ENCODE peak calls at places on chromosome 17, in ten cellular contexts. One of them, this sample, is unnamed.

GRCh38 chr17:46099865-46100264 is 93.4 kb downstream of the KANSL1 start:
- DNase-seq in lower lobe of right lung: no peak
- DNase-seq in right lobe of liver: no peak
- DNase-seq in CD4-positive, alpha-beta T cell: no peak
- DNase-seq in heart left ventricle: no peak
- DNase-seq in uterus: no peak
- DNase-seq in GM12864: no peak
- DNase-seq in choroid plexus epithelial cell: no peak
- DNase-seq in Peyer's patch: no peak
- DNase-seq in glutamatergic neuron: no peak
- DNase-seq in this sample: no peak

GRCh38 chr17:76166168-76166567 is 25.1 kb upstream of the FOXJ1 start:
- DNase-seq in lower lobe of right lung: no peak
- DNase-seq in right lobe of liver: no peak
- DNase-seq in CD4-positive, alpha-beta T cell: no peak
- DNase-seq in heart left ventricle: no peak
- DNase-seq in uterus: no peak
- DNase-seq in GM12864: no peak
- DNase-seq in choroid plexus epithelial cell: no peak
- DNase-seq in Peyer's patch: no peak
- DNase-seq in glutamatergic neuron: no peak
- DNase-seq in this sample: no peak

GRCh38 chr17:83078378-83079339 is 750 bp upstream of the METRNL start:
- DNase-seq in lower lobe of right lung: peak; percentile 66
- DNase-seq in right lobe of liver: no peak
- DNase-seq in CD4-positive, alpha-beta T cell: no peak
- DNase-seq in heart left ventricle: no peak
- DNase-seq in uterus: peak; percentile 44
- DNase-seq in GM12864: no peak
- DNase-seq in choroid plexus epithelial cell: no peak
- DNase-seq in Peyer's patch: no peak
- DNase-seq in glutamatergic neuron: no peak
- DNase-seq in this sample: no peak

GRCh38 chr17:48840441-48840840 is 9.6 kb downstream of the CALCOCO2 start:
- DNase-seq in lower lobe of right lung: no peak
- DNase-seq in right lobe of liver: no peak
- DNase-seq in CD4-positive, alpha-beta T cell: no peak
- DNase-seq in heart left ventricle: no peak
- DNase-seq in uterus: no peak
- DNase-seq in GM12864: no peak
- DNase-seq in choroid plexus epithelial cell: peak; percentile 59
- DNase-seq in Peyer's patch: no peak
- DNase-seq in glutamatergic neuron: no peak
- DNase-seq in this sample: no peak

GRCh38 chr17:45332989-45333701 is 16.3 kb upstream of the MAP3K14 start:
- DNase-seq in lower lobe of right lung: no peak
- DNase-seq in right lobe of liver: no peak
- DNase-seq in CD4-positive, alpha-beta T cell: no peak
- DNase-seq in heart left ventricle: no peak
- DNase-seq in uterus: no peak
- DNase-seq in GM12864: peak; percentile 70
- DNase-seq in choroid plexus epithelial cell: no peak
- DNase-seq in Peyer's patch: no peak
- DNase-seq in glutamatergic neuron: no peak
- DNase-seq in this sample: no peak

GRCh38 chr17:43906951-43907424 is 348 bp downstream of the MPP2 start:
- DNase-seq in lower lobe of right lung: peak; percentile 41
- DNase-seq in right lobe of liver: no peak
- DNase-seq in CD4-positive, alpha-beta T cell: no peak
- DNase-seq in heart left ventricle: no peak
- DNase-seq in uterus: peak; percentile 27
- DNase-seq in GM12864: no peak
- DNase-seq in choroid plexus epithelial cell: no peak
- DNase-seq in Peyer's patch: no peak
- DNase-seq in glutamatergic neuron: no peak
- DNase-seq in this sample: no peak

GRCh38 chr17:38330941-38331411 is 12.8 kb downstream of the GPR179 start:
- DNase-seq in lower lobe of right lung: peak; percentile 62
- DNase-seq in right lobe of liver: no peak
- DNase-seq in CD4-positive, alpha-beta T cell: no peak
- DNase-seq in heart left ventricle: no peak
- DNase-seq in uterus: no peak
- DNase-seq in GM12864: no peak
- DNase-seq in choroid plexus epithelial cell: no peak
- DNase-seq in Peyer's patch: no peak
- DNase-seq in glutamatergic neuron: no peak
- DNase-seq in this sample: no peak

GRCh38 chr17:76805319-76805718 is 62.9 kb upstream of the MGAT5B start:
- DNase-seq in lower lobe of right lung: no peak
- DNase-seq in right lobe of liver: no peak
- DNase-seq in CD4-positive, alpha-beta T cell: no peak
- DNase-seq in heart left ventricle: no peak
- DNase-seq in uterus: no peak
- DNase-seq in GM12864: no peak
- DNase-seq in choroid plexus epithelial cell: peak; percentile 17
- DNase-seq in Peyer's patch: no peak
- DNase-seq in glutamatergic neuron: no peak
- DNase-seq in this sample: no peak

DNA sequence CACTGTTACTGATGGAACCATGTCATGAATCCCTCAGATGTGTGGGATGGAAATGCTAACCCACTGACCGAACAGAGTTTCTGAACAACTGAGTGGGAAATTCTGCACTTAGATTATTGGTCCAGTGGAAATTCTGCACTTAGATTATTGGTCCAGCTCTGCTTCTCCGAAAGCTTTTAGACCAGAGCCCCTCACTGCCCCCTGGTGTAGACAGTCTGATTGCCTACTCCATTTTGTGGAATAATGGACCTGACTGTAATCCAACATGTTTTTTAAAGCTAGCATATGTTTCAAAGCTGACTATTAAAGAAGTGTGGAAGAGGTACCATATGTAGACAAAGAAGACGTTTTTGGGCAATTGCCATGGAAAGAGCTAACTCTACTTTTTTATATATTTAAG is 50.3 kb upstream of the TBX2 start:
- DNase-seq in lower lobe of right lung: no peak
- DNase-seq in right lobe of liver: no peak
- DNase-seq in CD4-positive, alpha-beta T cell: no peak
- DNase-seq in heart left ventricle: no peak
- DNase-seq in uterus: no peak
- DNase-seq in GM12864: no peak
- DNase-seq in choroid plexus epithelial cell: peak; percentile 46
- DNase-seq in Peyer's patch: no peak
- DNase-seq in glutamatergic neuron: no peak
- DNase-seq in this sample: no peak
- TF ChIP-seq CTCF in lower lobe of right lung: peak; percentile 1
- TF ChIP-seq CTCF in right lobe of liver: no peak
- TF ChIP-seq CTCF in CD4-positive, alpha-beta T cell: no peak
- TF ChIP-seq CTCF in heart left ventricle: peak; percentile 44
- TF ChIP-seq CTCF in uterus: peak; percentile 12
- TF ChIP-seq CTCF in GM12864: peak; percentile 11
- TF ChIP-seq CTCF in choroid plexus epithelial cell: peak; percentile 64
- TF ChIP-seq CTCF in Peyer's patch: no peak
- TF ChIP-seq CTCF in glutamatergic neuron: peak; percentile 10
- TF ChIP-seq CTCF in this sample: peak; percentile 61

GRCh38 chr17:5584971-5585794 is 874 bp upstream of the NLRP1 start:
- DNase-seq in lower lobe of right lung: peak; percentile 69
- DNase-seq in right lobe of liver: no peak
- DNase-seq in CD4-positive, alpha-beta T cell: no peak
- DNase-seq in heart left ventricle: no peak
- DNase-seq in uterus: no peak
- DNase-seq in GM12864: no peak
- DNase-seq in choroid plexus epithelial cell: peak; percentile 43
- DNase-seq in Peyer's patch: no peak
- DNase-seq in glutamatergic neuron: no peak
- DNase-seq in this sample: no peak

GRCh38 chr17:5582177-5582885 is 2.0 kb downstream of the NLRP1 start:
- DNase-seq in lower lobe of right lung: no peak
- DNase-seq in right lobe of liver: no peak
- DNase-seq in CD4-positive, alpha-beta T cell: no peak
- DNase-seq in heart left ventricle: no peak
- DNase-seq in uterus: no peak
- DNase-seq in GM12864: no peak
- DNase-seq in choroid plexus epithelial cell: no peak
- DNase-seq in Peyer's patch: no peak
- DNase-seq in glutamatergic neuron: no peak
- DNase-seq in this sample: no peak

GRCh38 chr17:5584383-5584951 is at the start of gene NLRP1:
- DNase-seq in lower lobe of right lung: peak; percentile 94
- DNase-seq in right lobe of liver: peak; percentile 87
- DNase-seq in CD4-positive, alpha-beta T cell: peak; percentile 94
- DNase-seq in heart left ventricle: peak; percentile 91
- DNase-seq in uterus: peak; percentile 82
- DNase-seq in GM12864: peak; percentile 83
- DNase-seq in choroid plexus epithelial cell: peak; percentile 90
- DNase-seq in Peyer's patch: peak; percentile 75
- DNase-seq in glutamatergic neuron: no peak
- DNase-seq in this sample: no peak

GRCh38 chr17:5581655-5582054 is 2.7 kb downstream of the NLRP1 start:
- DNase-seq in lower lobe of right lung: no peak
- DNase-seq in right lobe of liver: no peak
- DNase-seq in CD4-positive, alpha-beta T cell: no peak
- DNase-seq in heart left ventricle: no peak
- DNase-seq in uterus: no peak
- DNase-seq in GM12864: no peak
- DNase-seq in choroid plexus epithelial cell: no peak
- DNase-seq in Peyer's patch: no peak
- DNase-seq in glutamatergic neuron: no peak
- DNase-seq in this sample: no peak

GRCh38 chr17:5583426-5584382 is 605 bp downstream of the NLRP1 start:
- DNase-seq in lower lobe of right lung: peak; percentile 54
- DNase-seq in right lobe of liver: no peak
- DNase-seq in CD4-positive, alpha-beta T cell: no peak
- DNase-seq in heart left ventricle: no peak
- DNase-seq in uterus: peak; percentile 46
- DNase-seq in GM12864: no peak
- DNase-seq in choroid plexus epithelial cell: no peak
- DNase-seq in Peyer's patch: no peak
- DNase-seq in glutamatergic neuron: no peak
- DNase-seq in this sample: no peak
- TF ChIP-seq CTCF in lower lobe of right lung: no peak
- TF ChIP-seq CTCF in right lobe of liver: no peak
- TF ChIP-seq CTCF in CD4-positive, alpha-beta T cell: no peak
- TF ChIP-seq CTCF in heart left ventricle: no peak
- TF ChIP-seq CTCF in uterus: no peak
- TF ChIP-seq CTCF in GM12864: peak; percentile 7
- TF ChIP-seq CTCF in choroid plexus epithelial cell: no peak
- TF ChIP-seq CTCF in Peyer's patch: no peak
- TF ChIP-seq CTCF in glutamatergic neuron: no peak
- TF ChIP-seq CTCF in this sample: no peak

DNA sequence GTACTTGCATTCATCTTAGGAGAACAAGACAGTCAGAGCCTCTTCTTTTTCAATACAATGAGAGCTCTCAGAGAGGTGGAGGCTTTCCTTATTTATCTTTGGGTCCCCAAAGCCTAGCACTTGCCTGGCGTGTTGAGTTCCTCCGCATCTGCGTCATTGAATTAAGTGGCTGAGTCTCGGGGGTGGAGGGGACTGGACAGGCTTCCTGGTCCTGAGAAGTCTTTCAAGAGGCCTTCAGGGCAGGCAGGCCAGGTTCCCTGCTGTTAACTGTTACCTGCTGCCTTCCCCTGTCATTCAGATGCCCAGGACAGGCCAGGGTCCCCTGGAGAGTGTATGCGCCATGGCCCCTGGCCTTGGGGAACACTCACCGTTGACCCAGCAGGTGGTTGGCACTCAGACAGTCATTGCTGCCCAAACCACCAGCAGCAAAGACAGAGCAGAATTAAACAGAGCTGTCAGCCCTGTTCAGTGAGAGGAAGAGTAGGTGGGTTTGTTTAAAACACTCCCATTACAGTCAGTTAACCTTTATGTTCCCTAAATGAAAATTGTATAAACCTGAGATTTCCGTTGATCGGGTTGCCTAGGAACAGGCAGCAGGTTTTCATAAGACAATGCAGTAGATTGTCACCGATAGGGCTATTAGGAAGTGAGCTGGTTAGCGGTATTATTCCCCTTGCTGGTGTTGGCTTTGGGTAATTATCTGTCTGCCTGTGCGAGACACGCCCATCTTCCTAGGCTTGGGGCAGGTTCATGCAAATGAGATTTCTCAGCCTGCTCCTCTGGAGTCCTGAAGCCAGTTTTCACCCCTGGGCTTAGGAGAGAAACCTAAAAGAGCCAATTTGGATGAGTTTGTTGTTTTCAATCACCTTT is 132.7 kb downstream of the CCDC182 start:
- DNase-seq in lower lobe of right lung: no peak
- DNase-seq in right lobe of liver: no peak
- DNase-seq in CD4-positive, alpha-beta T cell: no peak
- DNase-seq in heart left ventricle: no peak
- DNase-seq in uterus: no peak
- DNase-seq in GM12864: no peak
- DNase-seq in choroid plexus epithelial cell: no peak
- DNase-seq in Peyer's patch: no peak
- DNase-seq in glutamatergic neuron: no peak
- DNase-seq in this sample: no peak
- TF ChIP-seq CTCF in lower lobe of right lung: no peak
- TF ChIP-seq CTCF in right lobe of liver: no peak
- TF ChIP-seq CTCF in CD4-positive, alpha-beta T cell: no peak
- TF ChIP-seq CTCF in heart left ventricle: no peak
- TF ChIP-seq CTCF in uterus: no peak
- TF ChIP-seq CTCF in GM12864: no peak
- TF ChIP-seq CTCF in choroid plexus epithelial cell: no peak
- TF ChIP-seq CTCF in Peyer's patch: no peak
- TF ChIP-seq CTCF in glutamatergic neuron: no peak
- TF ChIP-seq CTCF in this sample: no peak

GRCh38 chr17:50638851-50639767 is 4.4 kb downstream of the ABCC3 start:
- DNase-seq in lower lobe of right lung: peak; percentile 94
- DNase-seq in right lobe of liver: peak; percentile 88
- DNase-seq in CD4-positive, alpha-beta T cell: no peak
- DNase-seq in heart left ventricle: peak; percentile 88
- DNase-seq in uterus: peak; percentile 84
- DNase-seq in GM12864: no peak
- DNase-seq in choroid plexus epithelial cell: peak; percentile 93
- DNase-seq in Peyer's patch: peak; percentile 86
- DNase-seq in glutamatergic neuron: no peak
- DNase-seq in this sample: no peak

GRCh38 chr17:50642071-50642721 is 7.5 kb downstream of the ABCC3 start:
- DNase-seq in lower lobe of right lung: no peak
- DNase-seq in right lobe of liver: peak; percentile 43
- DNase-seq in CD4-positive, alpha-beta T cell: no peak
- DNase-seq in heart left ventricle: no peak
- DNase-seq in uterus: no peak
- DNase-seq in GM12864: no peak
- DNase-seq in choroid plexus epithelial cell: no peak
- DNase-seq in Peyer's patch: peak; percentile 27
- DNase-seq in glutamatergic neuron: no peak
- DNase-seq in this sample: no peak

GRCh38 chr17:50641339-50641725 is 6.7 kb downstream of the ABCC3 start:
- DNase-seq in lower lobe of right lung: no peak
- DNase-seq in right lobe of liver: peak; percentile 56
- DNase-seq in CD4-positive, alpha-beta T cell: no peak
- DNase-seq in heart left ventricle: no peak
- DNase-seq in uterus: no peak
- DNase-seq in GM12864: no peak
- DNase-seq in choroid plexus epithelial cell: no peak
- DNase-seq in Peyer's patch: no peak
- DNase-seq in glutamatergic neuron: no peak
- DNase-seq in this sample: no peak

GRCh38 chr17:50642722-50643656 is 8.3 kb downstream of the ABCC3 start:
- DNase-seq in lower lobe of right lung: no peak
- DNase-seq in right lobe of liver: peak; percentile 55
- DNase-seq in CD4-positive, alpha-beta T cell: no peak
- DNase-seq in heart left ventricle: no peak
- DNase-seq in uterus: no peak
- DNase-seq in GM12864: no peak
- DNase-seq in choroid plexus epithelial cell: no peak
- DNase-seq in Peyer's patch: peak; percentile 48
- DNase-seq in glutamatergic neuron: no peak
- DNase-seq in this sample: no peak

GRCh38 chr17:50640701-50641338 is 6.1 kb downstream of the ABCC3 start:
- DNase-seq in lower lobe of right lung: no peak
- DNase-seq in right lobe of liver: peak; percentile 80
- DNase-seq in CD4-positive, alpha-beta T cell: no peak
- DNase-seq in heart left ventricle: peak; percentile 26
- DNase-seq in uterus: no peak
- DNase-seq in GM12864: no peak
- DNase-seq in choroid plexus epithelial cell: peak; percentile 17
- DNase-seq in Peyer's patch: peak; percentile 61
- DNase-seq in glutamatergic neuron: no peak
- DNase-seq in this sample: no peak
- TF ChIP-seq CTCF in lower lobe of right lung: no peak
- TF ChIP-seq CTCF in right lobe of liver: no peak
- TF ChIP-seq CTCF in CD4-positive, alpha-beta T cell: no peak
- TF ChIP-seq CTCF in heart left ventricle: no peak
- TF ChIP-seq CTCF in uterus: no peak
- TF ChIP-seq CTCF in GM12864: no peak
- TF ChIP-seq CTCF in choroid plexus epithelial cell: no peak
- TF ChIP-seq CTCF in Peyer's patch: no peak
- TF ChIP-seq CTCF in glutamatergic neuron: no peak
- TF ChIP-seq CTCF in this sample: no peak